ENCODE peak calls at places on chromosome 1, in seven cellular contexts. One of them, this sample, is unnamed.

GRCh38 chr1:153509729-153510354 is 25.9 kb downstream of the S100A6 start:
- DNase-seq in spleen: peak; percentile 82
- DNase-seq in GM12864: no peak
- DNase-seq in lower leg skin: no peak
- DNase-seq in A549: peak; percentile 72
- DNase-seq in hepatocyte: peak; percentile 44
- DNase-seq in epithelial cell of esophagus: peak; percentile 68
- DNase-seq in this sample: peak; percentile 80

GRCh38 chr1:25691211-25691610 is 74.6 kb downstream of the MAN1C1 start:
- DNase-seq in GM12864: no peak
- DNase-seq in lower leg skin: no peak
- DNase-seq in hepatocyte: no peak
- DNase-seq in spleen: no peak
- DNase-seq in A549: no peak
- DNase-seq in epithelial cell of esophagus: no peak
- DNase-seq in this sample: no peak

GRCh38 chr1:116179398-116179797 is 68.2 kb downstream of the MAB21L3 start:
- DNase-seq in spleen: no peak
- DNase-seq in A549: no peak
- DNase-seq in GM12864: no peak
- DNase-seq in hepatocyte: peak; percentile 66
- DNase-seq in lower leg skin: no peak
- DNase-seq in epithelial cell of esophagus: no peak
- DNase-seq in this sample: no peak

GRCh38 chr1:239570878-239571277 is 184.5 kb downstream of the CHRM3 start:
- DNase-seq in hepatocyte: no peak
- DNase-seq in GM12864: no peak
- DNase-seq in lower leg skin: no peak
- DNase-seq in A549: no peak
- DNase-seq in epithelial cell of esophagus: no peak
- DNase-seq in spleen: no peak
- DNase-seq in this sample: no peak

GRCh38 chr1:182446033-182446669 is 3.8 kb upstream of the RGSL1 start:
- DNase-seq in lower leg skin: no peak
- DNase-seq in hepatocyte: peak; percentile 54
- DNase-seq in A549: peak; percentile 53
- DNase-seq in GM12864: peak; percentile 16
- DNase-seq in spleen: no peak
- DNase-seq in epithelial cell of esophagus: peak; percentile 50
- DNase-seq in this sample: peak; percentile 76

GRCh38 chr1:192543445-192543844 is 32.1 kb upstream of the RGS1 start:
- DNase-seq in A549: no peak
- DNase-seq in spleen: no peak
- DNase-seq in lower leg skin: no peak
- DNase-seq in epithelial cell of esophagus: no peak
- DNase-seq in hepatocyte: no peak
- DNase-seq in GM12864: no peak
- DNase-seq in this sample: no peak

GRCh38 chr1:172637522-172637921 is 21.4 kb upstream of the FASLG start:
- DNase-seq in epithelial cell of esophagus: peak; percentile 72
- DNase-seq in GM12864: no peak
- DNase-seq in A549: no peak
- DNase-seq in lower leg skin: no peak
- DNase-seq in hepatocyte: no peak
- DNase-seq in spleen: no peak
- DNase-seq in this sample: no peak

GRCh38 chr1:53378061-53378460 is 50.2 kb upstream of the LRP8 start:
- DNase-seq in hepatocyte: no peak
- DNase-seq in spleen: peak; percentile 59
- DNase-seq in GM12864: no peak
- DNase-seq in epithelial cell of esophagus: no peak
- DNase-seq in A549: no peak
- DNase-seq in lower leg skin: peak; percentile 43
- DNase-seq in this sample: peak; percentile 35

GRCh38 chr1:211013346-211014240 is 120.4 kb downstream of the KCNH1 start:
- DNase-seq in A549: no peak
- DNase-seq in hepatocyte: no peak
- DNase-seq in spleen: no peak
- DNase-seq in lower leg skin: no peak
- DNase-seq in GM12864: no peak
- DNase-seq in epithelial cell of esophagus: no peak
- DNase-seq in this sample: no peak

DNA sequence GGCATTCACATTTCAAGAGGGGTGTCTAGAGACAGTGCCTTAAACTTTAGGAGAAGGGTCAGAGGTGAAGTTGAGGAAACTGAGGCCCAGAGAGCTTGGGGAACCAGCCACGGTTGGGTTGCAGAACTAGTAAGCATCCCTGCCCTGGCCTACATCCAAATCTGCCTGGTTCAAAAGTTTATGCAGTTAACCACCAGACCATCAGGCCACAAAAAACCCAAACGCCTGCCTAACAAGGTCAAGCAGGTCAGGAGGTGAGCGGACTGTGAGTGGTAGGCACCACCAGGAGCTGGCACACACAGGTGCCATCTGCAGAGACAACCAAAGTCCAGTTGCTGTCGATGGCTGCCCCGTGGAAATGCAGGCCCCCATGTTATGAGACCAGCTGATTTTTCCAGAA is 51.2 kb downstream of the FBXO2 start:
- DNase-seq in spleen: no peak
- DNase-seq in A549: no peak
- DNase-seq in hepatocyte: no peak
- DNase-seq in lower leg skin: no peak
- DNase-seq in GM12864: no peak
- DNase-seq in epithelial cell of esophagus: no peak
- DNase-seq in this sample: no peak
- TF ChIP-seq CTCF in spleen: no peak
- TF ChIP-seq CTCF in A549: no peak
- TF ChIP-seq CTCF in hepatocyte: no peak
- TF ChIP-seq CTCF in lower leg skin: no peak
- TF ChIP-seq CTCF in GM12864: no peak
- TF ChIP-seq CTCF in epithelial cell of esophagus: no peak
- TF ChIP-seq CTCF in this sample: no peak

DNA sequence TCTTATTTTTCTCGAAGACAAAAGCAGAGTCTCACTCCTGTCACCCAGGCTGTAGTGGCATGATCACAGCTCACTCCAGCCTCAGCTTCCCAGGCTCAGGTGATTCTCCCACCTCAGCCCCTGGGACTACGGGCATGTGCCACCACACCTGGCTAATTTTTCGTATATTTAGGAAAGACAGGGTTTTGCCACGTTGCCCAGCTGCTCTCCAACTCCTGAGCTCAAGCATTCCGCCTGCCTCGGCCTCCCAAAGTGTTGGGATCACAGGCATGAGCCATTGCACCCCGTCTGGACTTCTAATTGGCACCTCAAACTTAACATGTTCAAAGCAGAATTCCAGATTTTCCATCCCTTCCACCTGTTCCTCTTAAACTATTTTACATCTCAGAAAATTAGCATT is 19.0 kb upstream of the LRRC8C start:
- DNase-seq in GM12864: no peak
- DNase-seq in hepatocyte: no peak
- DNase-seq in epithelial cell of esophagus: no peak
- DNase-seq in A549: no peak
- DNase-seq in spleen: no peak
- DNase-seq in lower leg skin: no peak
- DNase-seq in this sample: no peak
- TF ChIP-seq CTCF in GM12864: no peak
- TF ChIP-seq CTCF in hepatocyte: no peak
- TF ChIP-seq CTCF in epithelial cell of esophagus: no peak
- TF ChIP-seq CTCF in A549: no peak
- TF ChIP-seq CTCF in spleen: no peak
- TF ChIP-seq CTCF in lower leg skin: no peak
- TF ChIP-seq CTCF in this sample: no peak

DNA sequence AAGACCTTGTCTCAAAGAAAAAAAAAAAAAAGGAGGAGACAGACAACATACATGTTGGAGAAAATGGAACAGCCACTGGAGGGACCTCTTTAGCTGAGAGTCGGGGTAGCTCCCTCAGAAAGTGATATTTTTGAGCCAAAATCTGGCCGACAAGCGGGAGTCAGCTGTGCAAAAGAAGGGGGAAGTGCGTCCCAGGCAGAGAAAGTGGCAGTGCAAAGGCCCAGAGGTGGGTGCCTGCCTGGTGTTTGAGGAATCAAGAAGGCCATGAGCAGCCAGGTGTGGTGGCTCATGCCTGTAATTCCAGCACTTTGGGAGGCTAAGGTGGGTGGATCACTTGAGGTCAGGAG is 6.1 kb upstream of the CROCC start:
- DNase-seq in A549: no peak
- DNase-seq in hepatocyte: no peak
- DNase-seq in spleen: peak; percentile 69
- DNase-seq in epithelial cell of esophagus: no peak
- DNase-seq in lower leg skin: no peak
- DNase-seq in GM12864: no peak
- DNase-seq in this sample: peak; percentile 53
- TF ChIP-seq CTCF in A549: no peak
- TF ChIP-seq CTCF in hepatocyte: no peak
- TF ChIP-seq CTCF in spleen: no peak
- TF ChIP-seq CTCF in epithelial cell of esophagus: peak; percentile 31
- TF ChIP-seq CTCF in lower leg skin: no peak
- TF ChIP-seq CTCF in GM12864: no peak
- TF ChIP-seq CTCF in this sample: peak; percentile 45

GRCh38 chr1:90434460-90434859 is 282.6 kb downstream of the BARHL2 start:
- DNase-seq in hepatocyte: peak; percentile 5
- DNase-seq in spleen: no peak
- DNase-seq in epithelial cell of esophagus: peak; percentile 5
- DNase-seq in GM12864: no peak
- DNase-seq in A549: peak; percentile 1
- DNase-seq in lower leg skin: no peak
- DNase-seq in this sample: peak; percentile 55
- TF ChIP-seq CTCF in hepatocyte: peak; percentile 16
- TF ChIP-seq CTCF in spleen: no peak
- TF ChIP-seq CTCF in epithelial cell of esophagus: peak; percentile 25
- TF ChIP-seq CTCF in GM12864: peak; percentile 27
- TF ChIP-seq CTCF in A549: no peak
- TF ChIP-seq CTCF in lower leg skin: no peak
- TF ChIP-seq CTCF in this sample: peak; percentile 75

DNA sequence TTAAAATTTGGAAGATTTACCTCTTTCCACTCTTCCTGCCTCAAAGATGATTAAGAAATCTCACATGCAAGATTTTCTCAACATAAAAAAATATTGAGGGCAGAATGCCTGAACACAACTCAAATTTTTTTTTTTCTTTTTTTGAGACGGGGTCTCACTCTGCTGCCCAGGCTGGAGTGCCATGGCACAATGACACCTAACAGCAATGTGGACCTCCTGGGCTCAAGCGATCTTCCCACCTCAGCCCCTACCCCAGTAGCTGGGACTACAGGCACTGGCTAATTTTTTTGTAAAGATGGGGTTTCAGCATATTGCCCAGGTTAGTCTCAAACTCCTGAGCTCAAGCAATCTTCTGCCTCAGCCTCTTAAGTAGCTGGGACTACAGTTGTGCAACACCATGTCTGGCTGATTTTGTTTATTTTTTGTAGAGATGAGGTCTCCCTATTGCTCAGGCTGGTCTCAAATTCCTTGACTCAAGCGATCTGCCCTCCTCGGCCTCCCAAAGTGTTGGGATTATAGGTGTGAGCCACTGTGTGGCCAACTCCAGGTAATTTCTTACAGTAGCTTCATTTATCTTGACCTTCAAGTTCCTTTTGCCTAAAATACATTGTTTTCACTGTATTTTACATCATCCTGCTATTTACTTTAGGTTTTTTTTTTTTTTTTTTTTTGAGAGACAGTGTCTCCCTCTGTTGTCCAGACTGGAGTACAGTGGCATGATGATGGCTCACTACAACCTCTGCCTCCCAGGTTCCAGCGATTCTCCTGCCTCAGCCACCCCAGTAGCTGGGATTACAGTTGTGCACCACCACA is 10.4 kb downstream of the NUCKS1 start:
- DNase-seq in spleen: no peak
- DNase-seq in GM12864: no peak
- DNase-seq in epithelial cell of esophagus: peak; percentile 12
- DNase-seq in hepatocyte: no peak
- DNase-seq in A549: peak; percentile 53
- DNase-seq in lower leg skin: no peak
- DNase-seq in this sample: no peak
- TF ChIP-seq CTCF in spleen: no peak
- TF ChIP-seq CTCF in GM12864: no peak
- TF ChIP-seq CTCF in epithelial cell of esophagus: peak; percentile 23
- TF ChIP-seq CTCF in hepatocyte: no peak
- TF ChIP-seq CTCF in A549: peak; percentile 17
- TF ChIP-seq CTCF in lower leg skin: no peak
- TF ChIP-seq CTCF in this sample: peak; percentile 51

DNA sequence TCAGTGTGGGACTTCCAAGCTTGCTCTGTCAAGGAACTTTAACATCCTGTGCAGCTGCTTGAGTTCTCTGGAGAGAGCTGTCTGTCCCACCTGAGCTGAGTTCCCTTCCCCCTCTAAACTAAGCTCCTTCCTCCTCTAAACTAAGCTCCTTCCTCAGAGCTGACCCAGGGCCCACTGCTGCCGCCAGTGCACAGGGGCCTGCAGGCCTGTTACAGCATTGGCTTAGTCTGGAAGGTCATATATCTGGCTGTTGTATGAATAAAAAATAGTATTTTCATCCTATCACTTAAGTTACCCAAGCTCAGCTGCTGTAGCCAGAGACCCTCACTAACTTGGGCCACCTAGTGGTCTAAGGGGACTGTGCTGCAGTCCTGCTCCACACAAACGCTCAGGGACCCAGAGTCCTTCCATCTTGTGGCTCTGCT is 71.1 kb upstream of the GCLM start:
- DNase-seq in hepatocyte: no peak
- DNase-seq in A549: no peak
- DNase-seq in spleen: no peak
- DNase-seq in epithelial cell of esophagus: no peak
- DNase-seq in GM12864: no peak
- DNase-seq in lower leg skin: no peak
- DNase-seq in this sample: peak; percentile 86
- TF ChIP-seq CTCF in hepatocyte: peak; percentile 32
- TF ChIP-seq CTCF in A549: peak; percentile 12
- TF ChIP-seq CTCF in spleen: no peak
- TF ChIP-seq CTCF in epithelial cell of esophagus: peak; percentile 18
- TF ChIP-seq CTCF in GM12864: peak; percentile 51
- TF ChIP-seq CTCF in lower leg skin: no peak
- TF ChIP-seq CTCF in this sample: peak; percentile 83

DNA sequence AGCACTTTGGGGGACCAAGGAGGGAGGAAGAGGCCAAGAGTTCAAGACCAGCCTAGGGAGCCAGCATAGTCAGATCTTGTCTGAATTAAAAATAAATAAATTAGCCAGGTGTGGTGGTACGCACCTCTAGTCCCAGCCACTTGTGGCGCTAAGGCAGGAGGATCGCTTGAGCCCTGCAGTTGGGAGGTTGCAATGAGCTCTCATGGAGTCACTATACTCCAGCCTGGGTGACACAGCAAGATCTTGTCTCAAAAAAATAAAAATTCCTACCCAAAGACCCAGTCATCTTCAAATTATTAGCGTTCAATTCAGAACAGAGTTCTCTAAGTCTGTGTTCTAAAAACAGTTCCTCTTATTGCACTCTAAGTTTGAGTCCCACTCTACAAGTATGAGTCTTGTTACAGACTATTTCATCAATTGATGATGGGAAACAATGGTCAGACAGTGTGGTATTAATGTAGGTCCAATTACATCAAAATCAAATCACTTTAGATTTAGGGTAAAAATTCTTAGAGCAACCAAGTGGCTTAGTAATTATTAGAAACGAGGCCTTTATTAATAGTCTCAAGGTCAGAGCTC is 6.9 kb downstream of the FOXJ3 start:
- DNase-seq in GM12864: no peak
- DNase-seq in epithelial cell of esophagus: no peak
- DNase-seq in A549: no peak
- DNase-seq in hepatocyte: no peak
- DNase-seq in spleen: no peak
- DNase-seq in lower leg skin: no peak
- DNase-seq in this sample: no peak
- TF ChIP-seq CTCF in GM12864: no peak
- TF ChIP-seq CTCF in epithelial cell of esophagus: no peak
- TF ChIP-seq CTCF in A549: no peak
- TF ChIP-seq CTCF in hepatocyte: no peak
- TF ChIP-seq CTCF in spleen: no peak
- TF ChIP-seq CTCF in lower leg skin: no peak
- TF ChIP-seq CTCF in this sample: peak; percentile 20